ENCODE peak calls at places on chromosomes 3 and 15, in five cellular contexts. D, S, Z, C and G are unnamed samples.

GRCh38 chr3:129602730-129603560 is 3.5 kb downstream of the PLXND1 start:
- DNase-seq in D (peak), S (no peak), Z (peak), C (peak), G (no peak)

GRCh38 chr15:55221090-55222011 is 24.6 kb upstream of the RSL24D1 start:
- DNase-seq in D (peak), S (no peak), Z (peak), C (peak), G (no peak)

GRCh38 chr3:195094211-195094921 is 176.6 kb downstream of the XXYLT1 start:
- DNase-seq in D (peak), S (no peak), Z (no peak), C (peak), G (no peak)

GRCh38 chr3:151169262-151169661 is 33.8 kb downstream of the GPR171 start:
- DNase-seq in D (no peak), S (no peak), Z (no peak), C (no peak), G (no peak)

GRCh38 chr3:194952882-194953281 is 267.2 kb downstream of the FAM43A start:
- DNase-seq in D (peak), S (no peak), Z (no peak), C (no peak), G (peak)

GRCh38 chr15:85859671-85860070 is 64.9 kb upstream of the KLHL25 start:
- DNase-seq in D (no peak), S (no peak), Z (no peak), C (no peak), G (no peak)

GRCh38 chr3:37625051-37625450 is 236.6 kb upstream of the CTDSPL start:
- DNase-seq in D (no peak), S (no peak), Z (no peak), C (peak), G (no peak)

GRCh38 chr3:116920836-116921596 is 211.4 kb downstream of the TUSC7 start:
- DNase-seq in D (no peak), S (no peak), Z (no peak), C (no peak), G (peak)

GRCh38 chr3:193722566-193722965 is 129.6 kb downstream of the OPA1 start:
- DNase-seq in D (no peak), S (no peak), Z (no peak), C (no peak), G (no peak)

GRCh38 chr15:90047956-90048575 is 46.9 kb downstream of the ZNF710 start:
- DNase-seq in D (no peak), S (no peak), Z (no peak), C (no peak), G (no peak)

GRCh38 chr15:75929799-75930565 is 26.3 kb downstream of the FBXO22 start:
- DNase-seq in D (no peak), S (peak), Z (no peak), C (no peak), G (no peak)

GRCh38 chr15:56772868-56773639 is 39.7 kb upstream of the ZNF280D start:
- DNase-seq in D (peak), S (no peak), Z (no peak), C (peak), G (no peak)

GRCh38 chr3:122005033-122005565 is 16.9 kb downstream of the ILDR1 start:
- DNase-seq in D (peak), S (no peak), Z (no peak), C (no peak), G (no peak)

GRCh38 chr15:95563634-95564033 is 766.9 kb upstream of the NR2F2 start:
- DNase-seq in D (no peak), S (no peak), Z (no peak), C (no peak), G (no peak)

GRCh38 chr3:41200669-41201021 is 1.3 kb downstream of the CTNNB1 start:
- DNase-seq in D (no peak), S (peak), Z (peak), C (peak), G (peak)

GRCh38 chr3:186826316-186826977 is 16.1 kb upstream of the ADIPOQ start:
- DNase-seq in D (peak), S (no peak), Z (no peak), C (no peak), G (no peak)

GRCh38 chr3:114685053-114685630 is 391.3 kb downstream of the TIGIT start:
- DNase-seq in D (peak), S (no peak), Z (no peak), C (no peak), G (no peak)

GRCh38 chr3:128344046-128344368 is 122.7 kb downstream of the DNAJB8 start:
- DNase-seq in D (no peak), S (no peak), Z (no peak), C (no peak), G (no peak)

GRCh38 chr3:115615001-115615447 is 8.3 kb upstream of the GAP43 start:
- DNase-seq in D (peak), S (no peak), Z (no peak), C (peak), G (no peak)

GRCh38 chr15:31438601-31439265 is 112.1 kb downstream of the KLF13 start:
- DNase-seq in D (no peak), S (no peak), Z (no peak), C (no peak), G (no peak)

GRCh38 chr3:65946438-65946837 is 92.3 kb downstream of the MAGI1 start:
- DNase-seq in D (no peak), S (no peak), Z (no peak), C (peak), G (no peak)

GRCh38 chr3:14836049-14836468 is 17.3 kb downstream of the FGD5 start:
- DNase-seq in D (no peak), S (no peak), Z (no peak), C (no peak), G (no peak)

GRCh38 chr3:52537726-52538421 is 1.5 kb downstream of the UQCC5 start:
- DNase-seq in D (no peak), S (no peak), Z (no peak), C (no peak), G (no peak)

GRCh38 chr15:58492661-58493397 is 61.0 kb downstream of the LIPC start:
- DNase-seq in D (no peak), S (peak), Z (no peak), C (no peak), G (peak)

GRCh38 chr3:76222115-76222652 is 436.8 kb upstream of the ZNF717 start:
- DNase-seq in D (no peak), S (no peak), Z (no peak), C (no peak), G (no peak)

GRCh38 chr3:176633511-176633910 is 563.8 kb downstream of the TBL1XR1 start:
- DNase-seq in D (peak), S (no peak), Z (no peak), C (no peak), G (no peak)

GRCh38 chr3:127679534-127680145 is 6.9 kb downstream of the ABTB1 start:
- DNase-seq in D (peak), S (no peak), Z (no peak), C (no peak), G (no peak)

GRCh38 chr3:153624310-153625030 is 462.4 kb downstream of the RAP2B start:
- DNase-seq in D (no peak), S (no peak), Z (no peak), C (no peak), G (no peak)

GRCh38 chr3:197983076-197983475 is 23.1 kb downstream of the LMLN start:
- DNase-seq in D (no peak), S (no peak), Z (no peak), C (no peak), G (no peak)

GRCh38 chr3:97823503-97824004 is 1.7 kb downstream of the CRYBG3 start:
- DNase-seq in D (no peak), S (peak), Z (no peak), C (peak), G (no peak)

GRCh38 chr3:176971613-176972174 is 225.6 kb downstream of the TBL1XR1 start:
- DNase-seq in D (no peak), S (no peak), Z (no peak), C (no peak), G (no peak)

GRCh38 chr3:78894787-78895186 is 873.0 kb downstream of the ROBO1 start:
- DNase-seq in D (no peak), S (no peak), Z (no peak), C (no peak), G (no peak)

GRCh38 chr3:115922681-115923347 is 299.5 kb downstream of the GAP43 start:
- DNase-seq in D (peak), S (peak), Z (peak), C (peak), G (peak)

GRCh38 chr15:63372018-63372705 is 9.5 kb downstream of the CA12 start:
- DNase-seq in D (no peak), S (no peak), Z (peak), C (peak), G (no peak)

GRCh38 chr15:82137261-82137660 is 91.4 kb upstream of the MEX3B start:
- DNase-seq in D (no peak), S (no peak), Z (no peak), C (peak), G (no peak)